ENCODE peak calls at places on chromosomes 11 and 22, in seven cellular contexts. T is kidney tubule cell, H is fibroblast of mammary gland, O is T follicular helper cell, X is cardiac fibroblast, A is HT1080, U is RCC 7860. K is an unnamed sample.

GRCh38 chr11:134861490-134862107 is 449.6 kb upstream of the B3GAT1 start:
- DNase-seq in X (no peak), O (no peak), A (no peak), H (no peak), T (no peak), U (no peak), K (no peak)

GRCh38 chr22:19872779-19873137 is 18.1 kb upstream of the GNB1L start:
- DNase-seq in U (no peak), A (no peak), T (no peak), H (no peak), O (no peak), X (no peak), K (no peak)

GRCh38 chr11:46701078-46701654 is 335 bp downstream of the ZNF408 start:
- DNase-seq in U (no peak), O (no peak), A (no peak), X (no peak), T (no peak), H (no peak), K (no peak)

GRCh38 chr22:36510966-36511881 is 4.4 kb upstream of the FOXRED2 start:
- DNase-seq in T (peak), U (peak), X (peak), A (peak), H (peak), O (peak), K (no peak)

GRCh38 chr22:17350292-17350691 is 19.0 kb upstream of the CECR2 start:
- DNase-seq in A (no peak), H (no peak), X (no peak), O (no peak), T (no peak), U (no peak), K (no peak)

GRCh38 chr11:15617126-15617525 is 502.4 kb downstream of the INSC start:
- DNase-seq in U (no peak), T (no peak), O (no peak), X (no peak), A (no peak), H (no peak), K (no peak)

GRCh38 chr11:292211-293121 is 3.5 kb downstream of the PGGHG start:
- DNase-seq in O (no peak), T (no peak), X (no peak), U (no peak), A (no peak), H (no peak), K (peak)

GRCh38 chr11:84437129-84438123 is 1151.3 kb upstream of the CCDC90B start:
- DNase-seq in T (peak), X (no peak), A (no peak), O (no peak), H (peak), U (no peak), K (peak)

GRCh38 chr22:23822101-23822671 is 16.6 kb downstream of the DERL3 start:
- DNase-seq in O (no peak), A (no peak), U (no peak), T (no peak), X (no peak), H (no peak), K (no peak)

GRCh38 chr11:46380340-46381045 is 976 bp upstream of the MDK start:
- DNase-seq in T (no peak), A (no peak), O (no peak), U (no peak), X (peak), H (peak), K (no peak)

GRCh38 chr11:96065379-96065778 is 141.5 kb upstream of the MTMR2 start:
- DNase-seq in X (no peak), T (no peak), O (no peak), A (no peak), U (no peak), H (no peak), K (no peak)

GRCh38 chr11:2234963-2235362 is 35.4 kb downstream of the ASCL2 start:
- DNase-seq in O (no peak), U (no peak), H (no peak), T (no peak), A (no peak), X (no peak), K (no peak)

GRCh38 chr11:86674965-86675364 is 2.5 kb upstream of the ME3 start:
- DNase-seq in X (no peak), O (no peak), A (no peak), U (no peak), H (no peak), T (no peak), K (no peak)

GRCh38 chr11:37947816-37948215 is 1349.8 kb upstream of the RAG2 start:
- DNase-seq in A (no peak), O (no peak), U (no peak), H (no peak), X (no peak), T (no peak), K (no peak)

GRCh38 chr11:1878134-1879031 is 13.3 kb downstream of the PRR33 start:
- DNase-seq in A (no peak), O (no peak), H (no peak), T (no peak), U (no peak), X (no peak), K (peak)

GRCh38 chr11:2928605-2929510 is at the start of gene PHLDA2:
- DNase-seq in T (peak), X (peak), H (peak), U (peak), A (peak), O (peak), K (no peak)

GRCh38 chr11:1509626-1510255 is 23.2 kb upstream of the MOB2 start:
- DNase-seq in U (no peak), X (no peak), A (no peak), O (no peak), T (no peak), H (no peak), K (no peak)

GRCh38 chr11:83364500-83365059 is 78.4 kb upstream of the CCDC90B start:
- DNase-seq in O (no peak), A (peak), H (peak), U (no peak), T (peak), X (no peak), K (no peak)

GRCh38 chr11:19923631-19924030 is 211.0 kb downstream of the NAV2 start:
- DNase-seq in T (no peak), H (no peak), U (no peak), O (no peak), X (no peak), A (no peak), K (no peak)

GRCh38 chr11:2591805-2592204 is 108.0 kb downstream of the KCNQ1OT1 start:
- DNase-seq in O (no peak), A (no peak), H (no peak), T (no peak), U (no peak), X (no peak), K (no peak)

GRCh38 chr22:44263547-44263946 is 49.2 kb downstream of the SHISAL1 start:
- DNase-seq in H (no peak), U (no peak), T (no peak), X (no peak), A (no peak), O (no peak), K (no peak)

GRCh38 chr11:441418-442274 is at the start of gene ANO9:
- DNase-seq in T (peak), A (no peak), H (no peak), O (peak), X (no peak), U (no peak), K (no peak)

GRCh38 chr11:63242089-63242762 is 1.2 kb downstream of the SLC22A25 start:
- DNase-seq in U (no peak), T (no peak), O (no peak), X (no peak), H (no peak), A (no peak), K (no peak)

GRCh38 chr22:37173709-37174108 is 14.3 kb downstream of the C1QTNF6 start:
- DNase-seq in A (no peak), O (no peak), U (no peak), T (no peak), H (peak), X (peak), K (peak)

GRCh38 chr11:59189986-59190385 is 18.1 kb downstream of the DTX4 start:
- DNase-seq in X (peak), A (no peak), O (no peak), H (no peak), U (no peak), T (no peak), K (no peak)

GRCh38 chr22:33861216-33861875 is 58.9 kb downstream of the LARGE1 start:
- DNase-seq in X (no peak), T (no peak), U (no peak), A (no peak), H (no peak), O (no peak), K (no peak)

GRCh38 chr11:72079776-72080325 is 491 bp downstream of the NUMA1 start:
- DNase-seq in O (no peak), X (no peak), A (no peak), T (no peak), U (no peak), H (no peak), K (no peak)

GRCh38 chr11:69479591-69480271 is 1.7 kb upstream of the LINC01488 start:
- DNase-seq in O (no peak), A (no peak), T (peak), H (no peak), U (no peak), X (no peak), K (no peak)

GRCh38 chr11:35554491-35555237 is 29.2 kb upstream of the PAMR1 start:
- DNase-seq in X (peak), H (no peak), A (no peak), O (no peak), U (no peak), T (no peak), K (no peak)

GRCh38 chr11:33665666-33666065 is 35.0 kb downstream of the C11orf91 start:
- DNase-seq in T (no peak), U (no peak), A (no peak), H (no peak), O (no peak), X (no peak), K (no peak)

GRCh38 chr11:2529636-2530035 is 84.8 kb downstream of the KCNQ1 start:
- DNase-seq in U (no peak), O (no peak), H (no peak), T (no peak), X (no peak), A (no peak), K (peak)

GRCh38 chr11:46290598-46291309 is 13.3 kb downstream of the CREB3L1 start:
- DNase-seq in A (peak), O (no peak), U (peak), X (peak), H (peak), T (peak), K (peak)

GRCh38 chr11:28697920-28698827 is 590.0 kb downstream of the METTL15 start:
- DNase-seq in X (peak), A (peak), O (no peak), U (no peak), H (peak), T (peak), K (no peak)

GRCh38 chr11:71164621-71165020 is 87.8 kb downstream of the SHANK2 start:
- DNase-seq in A (no peak), T (no peak), X (no peak), H (no peak), U (no peak), O (no peak), K (peak)

GRCh38 chr11:116893437-116893836 is 56.0 kb upstream of the APOA1 start:
- DNase-seq in X (no peak), O (no peak), A (no peak), T (peak), U (no peak), H (no peak), K (no peak)

GRCh38 chr22:34903416-34903815 is 162.5 kb upstream of the ISX start:
- DNase-seq in U (no peak), H (no peak), X (no peak), T (no peak), O (no peak), A (peak), K (no peak)

GRCh38 chr22:37633082-37633692 is 6.3 kb upstream of the SH3BP1 start:
- DNase-seq in O (no peak), A (no peak), U (no peak), H (no peak), T (no peak), X (no peak), K (no peak)

GRCh38 chr22:23180893-23181762 is 819 bp downstream of the BCR start:
- DNase-seq in X (no peak), U (no peak), A (no peak), T (peak), O (no peak), H (no peak), K (peak)

GRCh38 chr11:1130276-1131032 is 27.3 kb upstream of the MUC5AC start:
- DNase-seq in A (no peak), T (no peak), H (no peak), U (no peak), O (no peak), X (no peak), K (no peak)

GRCh38 chr11:72683782-72684200 is 9.6 kb upstream of the PDE2A start:
- DNase-seq in O (peak), A (peak), T (peak), H (peak), X (peak), U (peak), K (peak)